ENCODE peak calls at places on chromosomes 16 and 17, in six cellular contexts. T, C, Y, M, V and E are unnamed samples.

GRCh38 chr16:66442502-66443268 is 15.6 kb downstream of the BEAN1 start:
- DNase-seq in M (no peak), T (peak), Y (no peak), C (no peak), V (no peak), E (no peak)

GRCh38 chr16:85386467-85387170 is 226.5 kb upstream of the GSE1 start:
- DNase-seq in T (no peak), Y (no peak), V (no peak), M (no peak), C (peak), E (no peak)

GRCh38 chr17:4313482-4314114 is 49.8 kb upstream of the ANKFY1 start:
- DNase-seq in Y (no peak), C (no peak), M (no peak), V (no peak), T (no peak), E (no peak)

GRCh38 chr17:2171725-2172446 is 117.0 kb downstream of the HIC1 start:
- DNase-seq in V (no peak), C (peak), M (no peak), T (no peak), Y (no peak), E (no peak)

GRCh38 chr17:8041249-8041928 is 2.5 kb downstream of the ALOX15B start:
- DNase-seq in Y (peak), V (peak), M (no peak), T (no peak), C (no peak), E (peak)

GRCh38 chr17:43645765-43646481 is 15.8 kb downstream of the MEOX1 start:
- DNase-seq in C (peak), Y (no peak), T (peak), V (no peak), M (no peak), E (no peak)

GRCh38 chr17:79800325-79801155 is 3.7 kb upstream of the CBX8 start:
- DNase-seq in C (no peak), V (peak), M (no peak), Y (peak), T (no peak), E (no peak)

GRCh38 chr16:77373726-77374125 is 61.1 kb downstream of the ADAMTS18 start:
- DNase-seq in V (no peak), C (no peak), T (no peak), M (no peak), Y (no peak), E (no peak)

GRCh38 chr17:68344701-68345136 is 53.4 kb downstream of the ARSG start:
- DNase-seq in T (no peak), M (peak), Y (no peak), C (no peak), V (peak), E (no peak)

GRCh38 chr17:81511800-81512559 is 619 bp downstream of the ACTG1 start:
- DNase-seq in T (no peak), C (peak), V (no peak), Y (no peak), M (no peak), E (no peak)

GRCh38 chr17:80259642-80260535 is 763 bp upstream of the RNF213 start:
- DNase-seq in T (peak), V (peak), M (peak), C (peak), Y (peak), E (no peak)

GRCh38 chr17:83115832-83116231 is 36.4 kb downstream of the METRNL start:
- DNase-seq in C (no peak), M (no peak), V (no peak), T (no peak), Y (no peak), E (no peak)

GRCh38 chr17:28398280-28398981 is 7.6 kb downstream of the SLC46A1 start:
- DNase-seq in M (no peak), V (no peak), Y (no peak), T (no peak), C (peak), E (no peak)

GRCh38 chr17:44065668-44066203 is 735 bp downstream of the LSM12 start:
- DNase-seq in T (no peak), C (no peak), Y (no peak), V (no peak), M (no peak), E (no peak)

GRCh38 chr16:31216552-31217530 is at the start of gene PYDC1:
- DNase-seq in V (no peak), M (no peak), Y (no peak), C (no peak), T (no peak), E (peak)

GRCh38 chr17:21286066-21286770 is 1.7 kb downstream of the MAP2K3 start:
- DNase-seq in M (no peak), C (peak), V (peak), T (no peak), Y (peak), E (no peak)

GRCh38 chr17:59756236-59756818 is 48.9 kb downstream of the VMP1 start:
- DNase-seq in V (peak), Y (no peak), T (no peak), C (no peak), M (no peak), E (no peak)

GRCh38 chr17:82003411-82004381 is 19.0 kb downstream of the CENPX start:
- DNase-seq in V (peak), M (no peak), C (peak), Y (peak), T (no peak), E (no peak)

GRCh38 chr16:67993207-67994036 is 5.9 kb downstream of the DPEP2 start:
- DNase-seq in M (peak), C (peak), Y (peak), V (peak), T (peak), E (peak)

GRCh38 chr17:27669850-27670249 is 38.9 kb downstream of the LGALS9 start:
- DNase-seq in C (no peak), V (no peak), Y (no peak), M (no peak), T (no peak), E (no peak)

GRCh38 chr16:78460428-78460827 is 361.0 kb downstream of the WWOX start:
- DNase-seq in T (no peak), M (no peak), Y (no peak), C (no peak), V (no peak), E (no peak)

GRCh38 chr17:60695960-60696359 is 18.3 kb downstream of the BCAS3 start:
- DNase-seq in T (no peak), C (no peak), M (no peak), V (no peak), Y (no peak), E (no peak)

GRCh38 chr16:24382929-24383328 is 126.8 kb downstream of the CACNG3 start:
- DNase-seq in C (no peak), M (no peak), V (no peak), T (no peak), Y (no peak), E (no peak)

GRCh38 chr16:8907096-8907495 is 24.9 kb downstream of the LITAFD start:
- DNase-seq in V (no peak), M (no peak), Y (no peak), T (no peak), C (no peak), E (no peak)

GRCh38 chr16:72722552-72722951 is 325.4 kb downstream of the ZFHX3 start:
- DNase-seq in Y (no peak), C (no peak), V (no peak), M (no peak), T (no peak), E (no peak)

GRCh38 chr16:21026846-21027245 is 123.8 kb downstream of the DNAH3 start:
- DNase-seq in Y (no peak), T (no peak), C (no peak), M (no peak), V (no peak), E (no peak)

GRCh38 chr16:16033208-16033717 is 83.8 kb downstream of the ABCC1 start:
- DNase-seq in T (peak), C (no peak), M (peak), Y (no peak), V (no peak), E (no peak)

GRCh38 chr17:61467416-61468262 is 15.4 kb downstream of the TBX4 start:
- DNase-seq in M (no peak), T (no peak), V (no peak), Y (peak), C (peak), E (no peak)